ENCODE peak calls at places on chromosomes 3 and 15, in seven cellular contexts. E is upper lobe of right lung; P is A549; S is GM12865; K is OCI-LY7; V is AG09309; X is CD8-positive, alpha-beta T cell. I is an unnamed sample.

GRCh38 chr3:196662711-196663571 is 23.4 kb downstream of the NRROS start:
- DNase-seq in P (no peak), V (no peak), S (no peak), E (no peak), K (no peak), X (no peak), I (no peak)

GRCh38 chr15:74211656-74212055 is 9.1 kb upstream of the STRA6 start:
- DNase-seq in X (no peak), V (no peak), E (no peak), K (no peak), P (no peak), S (no peak), I (no peak)

GRCh38 chr3:178003756-178004155 is 532.5 kb upstream of the KCNMB2 start:
- DNase-seq in E (no peak), P (no peak), X (no peak), V (no peak), K (no peak), S (no peak), I (no peak)

GRCh38 chr3:4898454-4899313 is 80.6 kb upstream of the BHLHE40 start:
- DNase-seq in S (peak), V (no peak), K (no peak), E (no peak), P (no peak), X (no peak), I (no peak)

GRCh38 chr3:150599611-150600297 is 3.4 kb upstream of the SELENOT start:
- DNase-seq in P (no peak), S (peak), K (no peak), V (no peak), X (no peak), E (no peak), I (no peak)

GRCh38 chr15:56428821-56429458 is 36.0 kb downstream of the MNS1 start:
- DNase-seq in P (peak), V (peak), S (peak), K (peak), X (no peak), E (no peak), I (no peak)

GRCh38 chr15:40942337-40942854 is 10.9 kb upstream of the CHAC1 start:
- DNase-seq in X (no peak), V (no peak), P (no peak), S (no peak), K (no peak), E (no peak), I (no peak)

GRCh38 chr15:63166219-63166618 is 8.9 kb upstream of the RPS27L start:
- DNase-seq in K (peak), X (no peak), S (peak), P (peak), V (no peak), E (no peak), I (no peak)

GRCh38 chr3:27368831-27369607 is at the start of gene NEK10:
- DNase-seq in X (peak), E (peak), V (no peak), K (peak), S (peak), P (peak), I (peak)

GRCh38 chr3:119636194-119636593 is 24.2 kb downstream of the POPDC2 start:
- DNase-seq in V (no peak), E (no peak), X (no peak), S (no peak), K (no peak), P (no peak), I (no peak)

GRCh38 chr15:72968531-72968922 is 83.7 kb upstream of the NEO1 start:
- DNase-seq in K (no peak), E (no peak), P (peak), V (no peak), X (no peak), S (no peak), I (no peak)

GRCh38 chr3:197913981-197914380 is 36.0 kb upstream of the RPL35A start:
- DNase-seq in K (no peak), S (no peak), V (no peak), E (no peak), P (no peak), X (no peak), I (no peak)

GRCh38 chr3:101643861-101644613 is 32.9 kb downstream of the ZBTB11 start:
- DNase-seq in V (peak), X (no peak), E (no peak), K (no peak), P (peak), S (peak), I (no peak)

DNA sequence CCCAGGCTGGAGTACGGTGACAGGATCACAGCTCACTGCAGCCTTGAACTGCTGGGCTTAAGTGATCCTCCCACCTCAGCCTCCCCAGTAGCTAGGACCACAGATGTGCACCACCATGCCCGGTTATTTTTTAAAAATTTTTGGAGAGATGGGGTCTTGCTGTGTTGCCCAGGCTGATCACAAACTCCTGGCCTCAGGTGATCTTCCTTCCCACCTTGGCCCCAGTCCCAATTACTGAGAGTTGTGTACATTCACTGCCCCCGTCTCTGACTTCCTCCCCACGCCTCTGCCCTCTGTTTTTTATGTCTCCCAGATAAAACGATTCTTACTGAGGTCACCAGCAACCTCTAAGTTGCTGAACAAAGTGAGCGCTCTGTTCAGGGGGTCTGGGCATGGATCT is 87.7 kb downstream of the LINGO1 start:
- DNase-seq in V (no peak), E (no peak), S (no peak), X (no peak), P (no peak), K (no peak), I (no peak)
- TF ChIP-seq CTCF in V (no peak), E (no peak), S (no peak), X (no peak), P (no peak), K (no peak), I (no peak)

DNA sequence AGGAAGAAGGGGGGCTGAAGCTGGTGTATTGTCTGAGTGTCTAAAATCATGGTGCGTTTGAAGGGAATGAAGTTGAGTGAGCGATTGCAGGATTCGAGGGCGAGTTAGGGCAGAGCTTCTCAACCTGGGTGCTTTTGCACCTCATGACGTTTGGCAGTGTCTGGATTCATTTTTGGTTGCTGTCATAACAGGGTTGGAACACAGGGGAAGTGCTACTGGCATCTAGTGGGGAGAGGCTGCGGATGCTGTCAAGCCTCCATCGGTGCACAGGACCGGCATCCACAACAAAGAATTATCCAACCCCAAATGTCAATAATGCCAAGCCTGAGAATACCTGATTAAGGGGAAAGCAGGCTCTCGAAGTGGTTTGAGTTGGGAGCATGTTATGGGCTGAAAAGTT is 120.0 kb downstream of the SLCO3A1 start:
- DNase-seq in K (no peak), P (no peak), X (no peak), S (no peak), V (no peak), E (no peak), I (no peak)
- TF ChIP-seq CTCF in K (peak), P (peak), X (no peak), S (no peak), V (peak), E (peak), I (no peak)

DNA sequence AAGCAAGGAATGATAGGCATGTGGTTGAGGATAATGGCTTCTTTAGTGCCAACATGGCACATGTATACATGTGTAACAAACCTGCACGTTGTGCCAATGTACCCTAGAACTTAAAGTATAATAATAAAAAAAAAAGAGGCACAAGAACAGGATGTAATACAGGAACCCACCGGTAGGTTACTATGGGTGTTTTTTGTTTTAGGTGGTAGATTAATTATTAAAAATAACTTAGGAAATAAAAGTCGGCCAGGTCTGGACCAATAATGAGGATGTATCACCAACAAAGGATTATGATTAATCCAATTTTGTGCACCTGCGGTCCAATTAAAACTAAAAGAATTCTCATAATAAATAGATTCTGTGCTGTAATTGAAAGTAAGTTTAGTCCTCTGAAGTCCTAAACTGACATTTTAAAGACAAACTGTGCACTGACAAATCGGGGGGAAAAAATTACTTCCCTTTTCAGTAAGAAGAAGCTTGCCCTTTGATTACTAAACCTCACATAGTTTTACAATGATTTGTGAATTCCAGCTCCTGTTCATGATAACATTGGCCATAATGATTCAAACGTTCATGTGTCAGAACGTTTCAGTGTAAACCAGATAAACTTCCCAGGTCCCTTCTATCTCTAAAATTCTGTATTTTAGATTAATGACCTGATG is 62.2 kb downstream of the CASR start:
- DNase-seq in K (peak), S (peak), E (no peak), X (no peak), V (peak), P (peak), I (no peak)
- TF ChIP-seq CTCF in K (peak), S (no peak), E (peak), X (peak), V (peak), P (no peak), I (peak)

GRCh38 chr3:155670320-155670719 is 74.6 kb downstream of the PLCH1 start:
- DNase-seq in P (no peak), S (no peak), E (no peak), V (no peak), K (no peak), X (no peak), I (no peak)
- TF ChIP-seq CTCF in P (no peak), S (no peak), E (no peak), V (no peak), K (no peak), X (no peak), I (no peak)

GRCh38 chr15:31214864-31215489 is 111.7 kb upstream of the KLF13 start:
- DNase-seq in P (peak), K (no peak), V (no peak), X (no peak), E (peak), S (no peak), I (no peak)

GRCh38 chr15:31215490-31216209 is 111.0 kb upstream of the KLF13 start:
- DNase-seq in P (peak), K (peak), S (peak), V (no peak), E (peak), X (peak), I (peak)

GRCh38 chr15:31212286-31212685 is 110.8 kb upstream of the TRPM1 start:
- DNase-seq in P (no peak), V (no peak), K (no peak), S (no peak), E (no peak), X (no peak), I (no peak)

GRCh38 chr15:31212956-31213694 is 111.6 kb upstream of the TRPM1 start:
- DNase-seq in S (no peak), V (no peak), P (no peak), X (no peak), K (no peak), E (no peak), I (no peak)

GRCh38 chr15:31214158-31214863 is 112.3 kb upstream of the KLF13 start:
- DNase-seq in K (peak), V (no peak), S (no peak), E (no peak), P (peak), X (no peak), I (no peak)
- TF ChIP-seq CTCF in K (peak), V (no peak), S (no peak), E (no peak), P (no peak), X (no peak), I (no peak)

I was measured in endothelial cell.